ENCODE peak calls at places on chromosome 19, in eight cellular contexts. L, F, E, T, K, Y, A and Z are unnamed samples.
A peak's percentile ranks its signal among the peaks of the same experiment; 100 is the strongest.

GRCh38 chr19:43789029-43789428 is 8.3 kb upstream of the KCNN4 start:
- DNase-seq in L (no peak), F (peak; percentile 39), E (no peak), T (peak; percentile 79), K (peak; percentile 55), Y (no peak), A (no peak), Z (peak; percentile 32)

GRCh38 chr19:35587326-35587725 is 1.4 kb downstream of the PMIS2 start:
- DNase-seq in L (no peak), F (no peak), E (no peak), T (no peak), K (no peak), Y (no peak), A (no peak), Z (no peak)

GRCh38 chr19:40744554-40745401 is 5.5 kb downstream of the ACTMAP start:
- DNase-seq in L (peak; percentile 52), F (peak; percentile 24), E (no peak), T (peak; percentile 34), K (no peak), Y (no peak), A (no peak), Z (no peak)

GRCh38 chr19:41641879-41642485 is 15.1 kb upstream of the CEACAM4 start:
- DNase-seq in L (peak; percentile 66), F (peak; percentile 77), E (no peak), T (peak; percentile 45), K (peak; percentile 49), Y (peak; percentile 64), A (no peak), Z (peak; percentile 44)

GRCh38 chr19:55467236-55468053 is 2.9 kb upstream of the C19orf85 start:
- DNase-seq in L (peak; percentile 83), F (peak; percentile 78), E (peak; percentile 79), T (peak; percentile 70), K (peak; percentile 68), Y (peak; percentile 80), A (peak; percentile 20), Z (peak; percentile 73)

GRCh38 chr19:38039966-38040365 is 133.0 kb downstream of the SIPA1L3 start:
- DNase-seq in L (no peak), F (no peak), E (no peak), T (no peak), K (peak; percentile 92), Y (no peak), A (no peak), Z (peak; percentile 93)

GRCh38 chr19:56111601-56112312 is 9.3 kb downstream of the ZNF787 start:
- DNase-seq in L (peak; percentile 52), F (no peak), E (no peak), T (peak; percentile 37), K (no peak), Y (peak; percentile 59), A (no peak), Z (no peak)

GRCh38 chr19:30122431-30122830 is 180.4 kb downstream of the URI1 start:
- DNase-seq in L (no peak), F (no peak), E (no peak), T (peak; percentile 14), K (no peak), Y (no peak), A (no peak), Z (no peak)

GRCh38 chr19:48633148-48634035 is 3.8 kb downstream of the DBP start:
- DNase-seq in L (no peak), F (no peak), E (no peak), T (no peak), K (no peak), Y (no peak), A (no peak), Z (no peak)

GRCh38 chr19:7544626-7545025 is 9.1 kb downstream of the PNPLA6 start:
- DNase-seq in L (no peak), F (no peak), E (no peak), T (no peak), K (no peak), Y (no peak), A (no peak), Z (no peak)

GRCh38 chr19:19656451-19657396 is 6.8 kb downstream of the ATP13A1 start:
- DNase-seq in L (no peak), F (no peak), E (no peak), T (no peak), K (no peak), Y (no peak), A (no peak), Z (no peak)